ENCODE peak calls at places on chromosome 17, in five cellular contexts. One of them, this sample, is unnamed.

GRCh38 chr17:62206550-62206949 is 141.5 kb upstream of the MED13 start:
- DNase-seq in body of pancreas: no peak
- DNase-seq in right cardiac atrium: no peak
- DNase-seq in stimulated activated CD4-positive, alpha-beta T cell treated with anti-CD3 and anti-CD28 coated beads, Interleukin-4, amount 100 ng/mL, for 48 hours: no peak
- DNase-seq in heart left ventricle: no peak
- DNase-seq in this sample: peak; percentile 40

GRCh38 chr17:78852709-78853111 is 12.1 kb upstream of the USP36 start:
- DNase-seq in body of pancreas: no peak
- DNase-seq in stimulated activated CD4-positive, alpha-beta T cell treated with anti-CD3 and anti-CD28 coated beads, Interleukin-4, amount 100 ng/mL, for 48 hours: no peak
- DNase-seq in right cardiac atrium: peak; percentile 63
- DNase-seq in heart left ventricle: no peak
- DNase-seq in this sample: no peak

GRCh38 chr17:11598274-11599221 is at the start of gene DNAH9:
- DNase-seq in stimulated activated CD4-positive, alpha-beta T cell treated with anti-CD3 and anti-CD28 coated beads, Interleukin-4, amount 100 ng/mL, for 48 hours: peak; percentile 34
- DNase-seq in right cardiac atrium: peak; percentile 100
- DNase-seq in heart left ventricle: peak; percentile 98
- DNase-seq in body of pancreas: peak; percentile 99
- DNase-seq in this sample: peak; percentile 67

GRCh38 chr17:72305964-72306551 is 185.2 kb downstream of the SOX9 start:
- DNase-seq in body of pancreas: no peak
- DNase-seq in stimulated activated CD4-positive, alpha-beta T cell treated with anti-CD3 and anti-CD28 coated beads, Interleukin-4, amount 100 ng/mL, for 48 hours: no peak
- DNase-seq in heart left ventricle: no peak
- DNase-seq in right cardiac atrium: peak; percentile 78
- DNase-seq in this sample: no peak

GRCh38 chr17:27577884-27578717 is 52.9 kb upstream of the LGALS9 start:
- DNase-seq in right cardiac atrium: peak; percentile 77
- DNase-seq in heart left ventricle: peak; percentile 63
- DNase-seq in stimulated activated CD4-positive, alpha-beta T cell treated with anti-CD3 and anti-CD28 coated beads, Interleukin-4, amount 100 ng/mL, for 48 hours: no peak
- DNase-seq in body of pancreas: peak; percentile 92
- DNase-seq in this sample: no peak

GRCh38 chr17:6454495-6455320 is 10.5 kb downstream of the PIMREG start:
- DNase-seq in right cardiac atrium: no peak
- DNase-seq in heart left ventricle: peak; percentile 12
- DNase-seq in stimulated activated CD4-positive, alpha-beta T cell treated with anti-CD3 and anti-CD28 coated beads, Interleukin-4, amount 100 ng/mL, for 48 hours: no peak
- DNase-seq in body of pancreas: no peak
- DNase-seq in this sample: no peak

GRCh38 chr17:79874329-79874981 is 35.2 kb upstream of the CBX4 start:
- DNase-seq in body of pancreas: peak; percentile 48
- DNase-seq in heart left ventricle: no peak
- DNase-seq in right cardiac atrium: no peak
- DNase-seq in stimulated activated CD4-positive, alpha-beta T cell treated with anti-CD3 and anti-CD28 coated beads, Interleukin-4, amount 100 ng/mL, for 48 hours: no peak
- DNase-seq in this sample: peak; percentile 40

GRCh38 chr17:37567137-37567927 is 41.9 kb downstream of the SYNRG start:
- DNase-seq in right cardiac atrium: no peak
- DNase-seq in stimulated activated CD4-positive, alpha-beta T cell treated with anti-CD3 and anti-CD28 coated beads, Interleukin-4, amount 100 ng/mL, for 48 hours: no peak
- DNase-seq in heart left ventricle: no peak
- DNase-seq in body of pancreas: no peak
- DNase-seq in this sample: no peak

GRCh38 chr17:38920374-38921291 is 4.8 kb upstream of the LASP1NB start:
- DNase-seq in heart left ventricle: no peak
- DNase-seq in body of pancreas: no peak
- DNase-seq in stimulated activated CD4-positive, alpha-beta T cell treated with anti-CD3 and anti-CD28 coated beads, Interleukin-4, amount 100 ng/mL, for 48 hours: no peak
- DNase-seq in right cardiac atrium: peak; percentile 59
- DNase-seq in this sample: no peak

GRCh38 chr17:40095944-40096791 is 4.2 kb downstream of the NR1D1 start:
- DNase-seq in heart left ventricle: peak; percentile 68
- DNase-seq in right cardiac atrium: peak; percentile 78
- DNase-seq in stimulated activated CD4-positive, alpha-beta T cell treated with anti-CD3 and anti-CD28 coated beads, Interleukin-4, amount 100 ng/mL, for 48 hours: peak; percentile 53
- DNase-seq in body of pancreas: peak; percentile 74
- DNase-seq in this sample: no peak

GRCh38 chr17:17837966-17838962 is 1.5 kb upstream of the SREBF1 start:
- DNase-seq in stimulated activated CD4-positive, alpha-beta T cell treated with anti-CD3 and anti-CD28 coated beads, Interleukin-4, amount 100 ng/mL, for 48 hours: no peak
- DNase-seq in right cardiac atrium: peak; percentile 88
- DNase-seq in heart left ventricle: peak; percentile 83
- DNase-seq in body of pancreas: peak; percentile 87
- DNase-seq in this sample: no peak

GRCh38 chr17:69567130-69567529 is 152.6 kb downstream of the MAP2K6 start:
- DNase-seq in stimulated activated CD4-positive, alpha-beta T cell treated with anti-CD3 and anti-CD28 coated beads, Interleukin-4, amount 100 ng/mL, for 48 hours: no peak
- DNase-seq in heart left ventricle: no peak
- DNase-seq in body of pancreas: no peak
- DNase-seq in right cardiac atrium: no peak
- DNase-seq in this sample: no peak

GRCh38 chr17:77675411-77675810 is 283.1 kb upstream of the TNRC6C start:
- DNase-seq in stimulated activated CD4-positive, alpha-beta T cell treated with anti-CD3 and anti-CD28 coated beads, Interleukin-4, amount 100 ng/mL, for 48 hours: no peak
- DNase-seq in right cardiac atrium: no peak
- DNase-seq in heart left ventricle: no peak
- DNase-seq in body of pancreas: no peak
- DNase-seq in this sample: no peak

GRCh38 chr17:80908206-80908605 is 83.4 kb upstream of the CHMP6 start:
- DNase-seq in stimulated activated CD4-positive, alpha-beta T cell treated with anti-CD3 and anti-CD28 coated beads, Interleukin-4, amount 100 ng/mL, for 48 hours: no peak
- DNase-seq in heart left ventricle: no peak
- DNase-seq in body of pancreas: no peak
- DNase-seq in right cardiac atrium: no peak
- DNase-seq in this sample: no peak

GRCh38 chr17:17633310-17633709 is 41.8 kb upstream of the PEMT start:
- DNase-seq in right cardiac atrium: no peak
- DNase-seq in heart left ventricle: no peak
- DNase-seq in stimulated activated CD4-positive, alpha-beta T cell treated with anti-CD3 and anti-CD28 coated beads, Interleukin-4, amount 100 ng/mL, for 48 hours: no peak
- DNase-seq in body of pancreas: no peak
- DNase-seq in this sample: no peak

GRCh38 chr17:30939059-30939689 is 17.4 kb downstream of the ADAP2 start:
- DNase-seq in body of pancreas: peak; percentile 12
- DNase-seq in right cardiac atrium: no peak
- DNase-seq in heart left ventricle: peak; percentile 42
- DNase-seq in stimulated activated CD4-positive, alpha-beta T cell treated with anti-CD3 and anti-CD28 coated beads, Interleukin-4, amount 100 ng/mL, for 48 hours: no peak
- DNase-seq in this sample: no peak

GRCh38 chr17:50018909-50019308 is 23.9 kb upstream of the DLX3 start:
- DNase-seq in body of pancreas: no peak
- DNase-seq in stimulated activated CD4-positive, alpha-beta T cell treated with anti-CD3 and anti-CD28 coated beads, Interleukin-4, amount 100 ng/mL, for 48 hours: no peak
- DNase-seq in heart left ventricle: no peak
- DNase-seq in right cardiac atrium: no peak
- DNase-seq in this sample: no peak

GRCh38 chr17:15262291-15263205 is 2.6 kb downstream of the PMP22 start:
- DNase-seq in stimulated activated CD4-positive, alpha-beta T cell treated with anti-CD3 and anti-CD28 coated beads, Interleukin-4, amount 100 ng/mL, for 48 hours: no peak
- DNase-seq in body of pancreas: peak; percentile 78
- DNase-seq in right cardiac atrium: peak; percentile 97
- DNase-seq in heart left ventricle: peak; percentile 95
- DNase-seq in this sample: no peak

GRCh38 chr17:82442643-82443464 is 7.7 kb downstream of the CYBC1 start:
- DNase-seq in stimulated activated CD4-positive, alpha-beta T cell treated with anti-CD3 and anti-CD28 coated beads, Interleukin-4, amount 100 ng/mL, for 48 hours: no peak
- DNase-seq in right cardiac atrium: peak; percentile 38
- DNase-seq in heart left ventricle: no peak
- DNase-seq in body of pancreas: no peak
- DNase-seq in this sample: no peak

GRCh38 chr17:3893720-3894116 is 865 bp upstream of the CAMKK1 start:
- DNase-seq in right cardiac atrium: no peak
- DNase-seq in heart left ventricle: no peak
- DNase-seq in stimulated activated CD4-positive, alpha-beta T cell treated with anti-CD3 and anti-CD28 coated beads, Interleukin-4, amount 100 ng/mL, for 48 hours: no peak
- DNase-seq in body of pancreas: no peak
- DNase-seq in this sample: no peak

GRCh38 chr17:56966277-56966676 is 5.4 kb upstream of the COIL start:
- DNase-seq in body of pancreas: no peak
- DNase-seq in right cardiac atrium: no peak
- DNase-seq in heart left ventricle: no peak
- DNase-seq in stimulated activated CD4-positive, alpha-beta T cell treated with anti-CD3 and anti-CD28 coated beads, Interleukin-4, amount 100 ng/mL, for 48 hours: no peak
- DNase-seq in this sample: peak; percentile 39

GRCh38 chr17:77923776-77924513 is 34.6 kb upstream of the TNRC6C start:
- DNase-seq in body of pancreas: no peak
- DNase-seq in heart left ventricle: no peak
- DNase-seq in right cardiac atrium: no peak
- DNase-seq in stimulated activated CD4-positive, alpha-beta T cell treated with anti-CD3 and anti-CD28 coated beads, Interleukin-4, amount 100 ng/mL, for 48 hours: no peak
- DNase-seq in this sample: no peak

GRCh38 chr17:73648543-73648820 is 4.2 kb upstream of the SDK2 start:
- DNase-seq in body of pancreas: no peak
- DNase-seq in stimulated activated CD4-positive, alpha-beta T cell treated with anti-CD3 and anti-CD28 coated beads, Interleukin-4, amount 100 ng/mL, for 48 hours: no peak
- DNase-seq in heart left ventricle: no peak
- DNase-seq in right cardiac atrium: no peak
- DNase-seq in this sample: no peak

GRCh38 chr17:47733047-47733413 is at the start of gene TBX21:
- DNase-seq in stimulated activated CD4-positive, alpha-beta T cell treated with anti-CD3 and anti-CD28 coated beads, Interleukin-4, amount 100 ng/mL, for 48 hours: peak; percentile 89
- DNase-seq in body of pancreas: peak; percentile 78
- DNase-seq in heart left ventricle: peak; percentile 66
- DNase-seq in right cardiac atrium: peak; percentile 87
- DNase-seq in this sample: peak; percentile 91

GRCh38 chr17:55845385-55845784 is 94.5 kb downstream of the PCTP start:
- DNase-seq in body of pancreas: peak; percentile 16
- DNase-seq in stimulated activated CD4-positive, alpha-beta T cell treated with anti-CD3 and anti-CD28 coated beads, Interleukin-4, amount 100 ng/mL, for 48 hours: peak; percentile 19
- DNase-seq in right cardiac atrium: peak; percentile 83
- DNase-seq in heart left ventricle: peak; percentile 53
- DNase-seq in this sample: peak; percentile 51

GRCh38 chr17:27319536-27320221 is 25.8 kb downstream of the WSB1 start:
- DNase-seq in body of pancreas: peak; percentile 77
- DNase-seq in heart left ventricle: peak; percentile 88
- DNase-seq in right cardiac atrium: peak; percentile 91
- DNase-seq in stimulated activated CD4-positive, alpha-beta T cell treated with anti-CD3 and anti-CD28 coated beads, Interleukin-4, amount 100 ng/mL, for 48 hours: no peak
- DNase-seq in this sample: peak; percentile 98

GRCh38 chr17:29390856-29391631 is 881 bp downstream of the TAOK1 start:
- DNase-seq in heart left ventricle: no peak
- DNase-seq in right cardiac atrium: no peak
- DNase-seq in stimulated activated CD4-positive, alpha-beta T cell treated with anti-CD3 and anti-CD28 coated beads, Interleukin-4, amount 100 ng/mL, for 48 hours: no peak
- DNase-seq in body of pancreas: peak; percentile 15
- DNase-seq in this sample: peak; percentile 6

GRCh38 chr17:22511431-22511830 is 819.1 kb downstream of the KCNJ18 start:
- DNase-seq in heart left ventricle: no peak
- DNase-seq in body of pancreas: no peak
- DNase-seq in right cardiac atrium: no peak
- DNase-seq in stimulated activated CD4-positive, alpha-beta T cell treated with anti-CD3 and anti-CD28 coated beads, Interleukin-4, amount 100 ng/mL, for 48 hours: no peak
- DNase-seq in this sample: no peak

GRCh38 chr17:4944163-4944553 is 4.1 kb downstream of the RNF167 start:
- DNase-seq in right cardiac atrium: peak; percentile 67
- DNase-seq in heart left ventricle: no peak
- DNase-seq in stimulated activated CD4-positive, alpha-beta T cell treated with anti-CD3 and anti-CD28 coated beads, Interleukin-4, amount 100 ng/mL, for 48 hours: no peak
- DNase-seq in body of pancreas: no peak
- DNase-seq in this sample: no peak

GRCh38 chr17:42112552-42113176 is at the start of gene DHX58:
- DNase-seq in heart left ventricle: peak; percentile 72
- DNase-seq in right cardiac atrium: peak; percentile 88
- DNase-seq in stimulated activated CD4-positive, alpha-beta T cell treated with anti-CD3 and anti-CD28 coated beads, Interleukin-4, amount 100 ng/mL, for 48 hours: peak; percentile 59
- DNase-seq in body of pancreas: peak; percentile 90
- DNase-seq in this sample: no peak

GRCh38 chr17:73478768-73479424 is 165.3 kb downstream of the SDK2 start:
- DNase-seq in right cardiac atrium: no peak
- DNase-seq in stimulated activated CD4-positive, alpha-beta T cell treated with anti-CD3 and anti-CD28 coated beads, Interleukin-4, amount 100 ng/mL, for 48 hours: no peak
- DNase-seq in body of pancreas: no peak
- DNase-seq in heart left ventricle: no peak
- DNase-seq in this sample: peak; percentile 58

GRCh38 chr17:72901098-72901497 is 191.4 kb downstream of the SLC39A11 start:
- DNase-seq in right cardiac atrium: no peak
- DNase-seq in stimulated activated CD4-positive, alpha-beta T cell treated with anti-CD3 and anti-CD28 coated beads, Interleukin-4, amount 100 ng/mL, for 48 hours: no peak
- DNase-seq in body of pancreas: no peak
- DNase-seq in heart left ventricle: no peak
- DNase-seq in this sample: no peak

GRCh38 chr17:325270-325976 is 27.2 kb downstream of the RPH3AL start:
- DNase-seq in heart left ventricle: no peak
- DNase-seq in stimulated activated CD4-positive, alpha-beta T cell treated with anti-CD3 and anti-CD28 coated beads, Interleukin-4, amount 100 ng/mL, for 48 hours: no peak
- DNase-seq in right cardiac atrium: no peak
- DNase-seq in body of pancreas: no peak
- DNase-seq in this sample: no peak

GRCh38 chr17:63774141-63774981 is at the start of gene DDX42:
- DNase-seq in stimulated activated CD4-positive, alpha-beta T cell treated with anti-CD3 and anti-CD28 coated beads, Interleukin-4, amount 100 ng/mL, for 48 hours: peak; percentile 87
- DNase-seq in right cardiac atrium: peak; percentile 96
- DNase-seq in heart left ventricle: peak; percentile 93
- DNase-seq in body of pancreas: peak; percentile 64
- DNase-seq in this sample: peak; percentile 67

This sample was measured in NCI-H524.